ENCODE peak calls at places on chromosomes 7 and 10, in seven cellular contexts. E is A549, U is hepatocyte, H is IMR-90, A is breast epithelium, B is kidney, D is fibroblast of lung. Z is an unnamed sample.

GRCh38 chr10:50545846-50546245 is 77.9 kb downstream of the SGMS1 start:
- DNase-seq in D (no peak), H (no peak), B (no peak), U (no peak), A (no peak), E (no peak), Z (no peak)

GRCh38 chr7:153090757-153091156 is 331.2 kb downstream of the ACTR3B start:
- DNase-seq in H (no peak), U (no peak), D (no peak), E (no peak), A (no peak), B (no peak), Z (no peak)

GRCh38 chr7:98617960-98618418 is 904 bp downstream of the NPTX2 start:
- DNase-seq in U (no peak), H (no peak), E (no peak), A (no peak), D (no peak), B (no peak), Z (no peak)

GRCh38 chr7:151902306-151902705 is 25.4 kb upstream of the PRKAG2 start:
- DNase-seq in A (no peak), B (peak; percentile 31), E (no peak), D (no peak), U (no peak), H (no peak), Z (no peak)

GRCh38 chr7:79296553-79297320 is 156.7 kb downstream of the MAGI2 start:
- DNase-seq in E (no peak), U (no peak), A (no peak), D (no peak), B (no peak), H (no peak), Z (no peak)

GRCh38 chr7:2757904-2758672 is 70.1 kb downstream of the AMZ1 start:
- DNase-seq in E (peak; percentile 72), B (no peak), D (peak; percentile 99), U (peak; percentile 90), H (peak; percentile 99), A (no peak), Z (no peak)

GRCh38 chr7:158274404-158274811 is 313.2 kb downstream of the PTPRN2 start:
- DNase-seq in U (no peak), H (no peak), E (no peak), A (peak; percentile 30), B (no peak), D (no peak), Z (no peak)

GRCh38 chr10:19788075-19788686 is 28.1 kb upstream of the PLXDC2 start:
- DNase-seq in D (peak; percentile 80), B (no peak), A (no peak), U (peak; percentile 70), E (no peak), H (peak; percentile 73), Z (no peak)

GRCh38 chr10:112955736-112956421 is 5.8 kb downstream of the TCF7L2 start:
- DNase-seq in D (peak; percentile 86), U (peak; percentile 32), B (no peak), H (peak; percentile 88), E (no peak), A (no peak), Z (no peak)

GRCh38 chr7:120780938-120781337 is 77.0 kb downstream of the TSPAN12 start:
- DNase-seq in E (no peak), U (no peak), A (no peak), B (no peak), H (no peak), D (no peak), Z (no peak)

GRCh38 chr7:120783721-120784120 is 74.2 kb downstream of the TSPAN12 start:
- DNase-seq in A (no peak), H (no peak), D (no peak), B (no peak), U (no peak), E (no peak), Z (no peak)

GRCh38 chr7:120785056-120785455 is 72.9 kb downstream of the TSPAN12 start:
- DNase-seq in U (no peak), A (no peak), E (no peak), D (no peak), B (no peak), H (no peak), Z (no peak)

DNA sequence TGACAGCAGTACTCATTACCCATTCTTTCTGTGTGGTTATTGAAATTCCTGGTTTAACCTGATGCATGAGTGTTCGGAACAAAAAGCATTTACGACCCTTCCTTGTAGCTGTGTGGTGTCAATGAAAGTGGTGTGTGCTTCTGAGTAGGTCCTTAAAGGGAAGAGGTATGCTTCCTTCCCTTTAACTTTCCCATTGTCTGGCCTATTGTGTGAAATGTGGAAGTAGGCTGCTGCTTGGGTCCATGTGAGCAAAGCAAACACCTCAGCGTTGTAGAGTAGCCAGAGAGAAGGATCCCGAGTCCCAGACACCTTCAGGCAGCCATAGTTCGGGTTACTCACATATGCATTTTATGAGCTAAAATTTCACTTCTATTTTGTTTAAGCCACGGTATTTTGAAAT is 74.7 kb downstream of the TSPAN12 start:
- DNase-seq in B (no peak), A (no peak), U (no peak), D (no peak), E (no peak), H (no peak), Z (no peak)
- H3K27ac ChIP-seq in B (no peak overlapping the region), A (no peak overlapping the region), U (no peak overlapping the region), D (no peak overlapping the region), E (no peak overlapping the region), H (no peak overlapping the region), Z (no peak overlapping the region)

DNA sequence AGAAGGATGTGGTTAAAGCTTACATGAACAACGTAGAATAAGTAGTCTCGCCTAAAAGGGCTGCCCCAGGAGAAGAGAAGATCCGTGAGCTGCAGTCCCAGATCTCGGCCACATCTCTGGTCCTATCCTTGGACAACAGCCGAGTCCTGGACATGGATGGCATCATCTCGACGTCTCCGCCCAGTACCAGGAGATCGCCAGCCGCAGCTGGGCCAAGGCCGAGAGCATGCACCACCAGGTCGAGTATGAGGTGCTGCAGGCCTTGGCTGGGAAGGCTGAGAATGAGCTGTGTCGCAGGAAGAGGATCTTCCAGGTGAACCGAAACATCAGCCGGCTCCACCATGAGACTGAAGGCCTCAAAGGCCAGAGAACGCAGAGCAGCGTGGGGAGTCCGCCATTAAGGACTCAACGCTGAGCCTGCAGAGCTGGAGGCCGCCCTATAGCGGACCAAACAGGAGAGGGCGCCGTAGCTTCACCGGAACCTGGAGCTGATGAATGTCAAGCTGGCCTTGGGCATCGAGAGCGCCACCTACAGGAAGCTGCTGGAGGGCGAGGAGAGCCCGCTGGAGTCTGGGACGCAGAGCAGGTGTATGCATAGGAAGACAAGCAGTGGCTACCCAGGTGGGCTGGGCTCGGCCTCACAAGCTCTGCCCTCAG is 22.2 kb downstream of the LIPK start:
- DNase-seq in A (no peak), H (no peak), B (peak; percentile 52), U (peak; percentile 7), E (no peak), D (no peak), Z (no peak)
- TF ChIP-seq CTCF in A (no peak), H (peak; percentile 20), B (no peak), U (peak; percentile 9), E (peak; percentile 13), D (peak; percentile 24), Z (no peak)

GRCh38 chr7:13989944-13990295 is 454 bp upstream of the ETV1 start:
- DNase-seq in D (no peak), A (no peak), H (no peak), U (no peak), E (no peak), B (no peak), Z (no peak)

GRCh38 chr7:13990319-13990983 is 985 bp upstream of the ETV1 start:
- DNase-seq in E (peak; percentile 23), B (peak; percentile 75), D (peak; percentile 56), A (no peak), U (peak; percentile 62), H (peak; percentile 37), Z (peak; percentile 45)

GRCh38 chr7:13991791-13992620 is 2.5 kb upstream of the ETV1 start:
- DNase-seq in U (no peak), H (no peak), D (peak; percentile 44), E (no peak), A (no peak), B (no peak), Z (no peak)

GRCh38 chr7:13990984-13991790 is 1.7 kb upstream of the ETV1 start:
- DNase-seq in D (peak; percentile 99), A (peak; percentile 88), B (peak; percentile 98), U (peak; percentile 97), E (peak; percentile 87), H (peak; percentile 98), Z (peak; percentile 89)

GRCh38 chr7:13992621-13992982 is 3.1 kb upstream of the ETV1 start:
- DNase-seq in U (no peak), B (no peak), A (no peak), E (no peak), H (no peak), D (no peak), Z (no peak)
- H3K4me3 ChIP-seq in U (no peak overlapping the region), B (no peak overlapping the region), A (peak overlapping the region; percentile 74), E (no peak overlapping the region), H (no peak overlapping the region), D (peak overlapping the region; percentile 86), Z (peak overlapping the region; percentile 77)

GRCh38 chr10:124669141-124669823 is 74.9 kb downstream of the FAM53B start:
- DNase-seq in U (no peak), B (no peak), E (no peak), A (no peak), H (no peak), D (no peak), Z (no peak)
- H3K27ac ChIP-seq in U (no peak overlapping the region), B (no peak overlapping the region), E (no peak overlapping the region), A (peak overlapping the region; percentile 75), H (no peak overlapping the region), D (no peak overlapping the region), Z (peak overlapping the region; percentile 94)

DNA sequence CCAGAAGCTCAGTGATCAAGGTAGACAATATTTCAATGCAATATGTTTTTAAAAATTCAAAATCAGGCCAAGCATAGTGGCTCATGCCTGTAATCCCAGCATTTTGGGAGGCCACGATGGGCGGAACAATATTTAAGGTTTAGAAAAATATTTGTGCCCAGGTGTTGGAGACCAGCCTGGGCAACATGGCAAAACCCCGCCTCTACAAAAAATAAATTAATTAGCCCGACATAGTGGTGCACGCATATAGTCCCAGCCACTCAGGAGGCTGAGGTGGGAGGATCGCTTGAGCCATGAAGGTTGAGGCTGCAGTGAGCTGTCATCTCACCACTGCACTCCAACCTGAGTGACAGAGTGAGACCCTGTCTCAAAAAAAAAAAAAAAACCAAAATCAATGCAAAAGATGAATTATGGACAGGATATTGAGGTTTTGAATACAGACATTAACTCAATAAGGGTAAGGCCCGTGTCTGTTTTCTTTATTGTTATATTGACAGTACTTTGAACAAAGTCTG is 913 bp upstream of the IFIT5 start:
- DNase-seq in B (no peak), E (no peak), A (no peak), D (no peak), U (no peak), H (no peak), Z (no peak)
- TF ChIP-seq CTCF in B (no peak), E (no peak), A (no peak), D (no peak), U (no peak), H (no peak), Z (no peak)

DNA sequence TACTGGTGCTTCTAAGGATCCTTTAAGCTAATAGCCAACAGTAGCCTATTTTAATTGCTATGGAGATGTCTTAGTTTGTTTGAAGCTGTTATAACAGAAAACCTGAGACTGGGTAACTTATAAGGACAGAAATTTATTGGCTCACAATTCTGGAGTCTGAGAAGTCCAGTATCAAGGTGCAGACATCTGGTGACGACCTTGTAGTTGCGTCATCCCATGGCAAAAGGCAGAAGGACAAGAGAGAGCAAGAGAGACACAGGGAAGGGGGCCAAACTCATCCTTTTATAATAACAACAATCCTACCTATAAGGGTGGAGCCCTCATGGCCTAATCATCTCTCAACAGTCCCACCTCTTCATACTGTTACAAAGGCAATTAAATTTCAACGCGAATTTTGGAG is 39.1 kb downstream of the NRCAM start:
- DNase-seq in A (no peak), H (no peak), U (no peak), B (no peak), D (no peak), E (no peak), Z (no peak)
- H3K4me3 ChIP-seq in A (no peak overlapping the region), H (no peak overlapping the region), U (no peak overlapping the region), B (no peak overlapping the region), D (no peak overlapping the region), E (no peak overlapping the region), Z (no peak overlapping the region)

GRCh38 chr10:87626422-87626892 is 33.2 kb upstream of the PAPSS2 start:
- DNase-seq in A (no peak), D (no peak), B (no peak), H (no peak), U (no peak), E (no peak), Z (no peak)
- H3K27ac ChIP-seq in A (no peak overlapping the region), D (no peak overlapping the region), B (no peak overlapping the region), H (no peak overlapping the region), U (no peak overlapping the region), E (no peak overlapping the region), Z (no peak overlapping the region)